ENCODE peak calls at places on chromosomes 5 and 9, in seven cellular contexts. O, K, S, A, U, V and Z are unnamed samples.

GRCh38 chr5:89346573-89346972 is 463.6 kb upstream of the MEF2C start:
- DNase-seq in O (no peak), K (no peak), S (no peak), A (no peak), U (no peak), V (no peak), Z (no peak)

GRCh38 chr5:9851458-9851857 is 221.3 kb upstream of the TAS2R1 start:
- DNase-seq in O (no peak), K (peak; percentile 18), S (peak; percentile 60), A (no peak), U (no peak), V (peak; percentile 8), Z (no peak)

GRCh38 chr5:106956187-106956586 is 714.5 kb downstream of the EFNA5 start:
- DNase-seq in O (no peak), K (no peak), S (no peak), A (no peak), U (no peak), V (no peak), Z (no peak)

GRCh38 chr5:32308951-32309350 is 3.8 kb downstream of the MTMR12 start:
- DNase-seq in O (no peak), K (no peak), S (no peak), A (no peak), U (no peak), V (peak; percentile 11), Z (no peak)

GRCh38 chr5:53944981-53945380 is 365.4 kb downstream of the ARL15 start:
- DNase-seq in O (no peak), K (peak; percentile 23), S (no peak), A (no peak), U (peak; percentile 42), V (no peak), Z (no peak)

GRCh38 chr5:135433626-135434426 is 13.3 kb downstream of the DCANP1 start:
- DNase-seq in O (peak; percentile 21), K (no peak), S (peak; percentile 88), A (no peak), U (peak; percentile 58), V (no peak), Z (no peak)

GRCh38 chr5:71809446-71809845 is 90.4 kb downstream of the CARTPT start:
- DNase-seq in O (no peak), K (no peak), S (no peak), A (no peak), U (no peak), V (no peak), Z (no peak)

GRCh38 chr9:106333487-106333886 is 529.5 kb upstream of the ZNF462 start:
- DNase-seq in O (no peak), K (peak; percentile 27), S (no peak), A (no peak), U (no peak), V (no peak), Z (no peak)

GRCh38 chr9:134851015-134851414 is 29.6 kb upstream of the FCN2 start:
- DNase-seq in O (peak; percentile 24), K (no peak), S (no peak), A (no peak), U (no peak), V (no peak), Z (no peak)

GRCh38 chr5:129063483-129064136 is 30.9 kb upstream of the ISOC1 start:
- DNase-seq in O (no peak), K (no peak), S (no peak), A (no peak), U (no peak), V (no peak), Z (no peak)

GRCh38 chr9:88533951-88534455 is 975 bp upstream of the NXNL2 start:
- DNase-seq in O (peak; percentile 82), K (peak; percentile 88), S (no peak), A (peak; percentile 17), U (no peak), V (no peak), Z (peak; percentile 30)

DNA sequence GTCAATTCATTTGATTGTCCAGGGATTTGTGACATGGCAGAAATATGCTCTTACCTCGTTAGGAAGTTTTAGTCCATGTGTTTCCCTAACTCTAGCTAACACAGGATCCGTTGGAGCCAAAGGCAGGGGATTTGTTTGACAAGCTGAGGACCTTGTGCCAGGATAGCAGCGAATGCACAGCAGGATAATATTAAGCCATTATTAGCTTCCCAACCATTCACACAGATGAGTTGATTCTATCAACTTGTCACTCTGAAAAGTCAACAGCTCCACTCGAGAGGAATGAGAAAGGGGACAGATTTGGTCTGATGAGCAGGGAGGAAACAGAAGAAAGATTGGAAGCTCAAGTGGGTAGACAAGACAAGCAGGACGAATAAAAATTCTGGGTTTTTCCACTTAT is 106.2 kb downstream of the FSTL4 start:
- DNase-seq in O (no peak), K (no peak), S (peak; percentile 29), A (no peak), U (no peak), V (no peak), Z (no peak)
- TF ChIP-seq EP300 in O (no peak), K (no peak), S (no peak), A (no peak), U (no peak), V (no peak), Z (no peak)

DNA sequence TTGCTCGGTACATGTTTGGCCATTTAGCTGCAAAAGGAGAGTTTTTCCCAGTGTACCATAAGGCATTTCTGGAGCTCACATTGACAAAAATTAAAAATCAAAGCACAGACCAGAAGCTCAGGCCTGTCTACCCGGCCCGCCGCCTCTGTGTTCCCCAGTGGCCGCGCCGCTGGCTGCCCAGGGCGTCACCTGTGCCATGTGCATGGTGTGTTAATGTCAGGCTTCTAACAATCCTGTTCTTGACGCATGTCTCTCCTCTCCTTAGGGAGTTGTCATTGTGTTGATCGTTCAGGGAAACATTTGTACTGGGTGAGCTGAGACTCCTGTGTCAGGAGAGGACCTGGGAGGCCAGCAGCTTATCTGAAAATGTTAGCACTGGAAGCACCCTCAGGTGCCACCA is 9.6 kb upstream of the NTNG2 start:
- DNase-seq in O (no peak), K (no peak), S (no peak), A (no peak), U (no peak), V (no peak), Z (no peak)
- TF ChIP-seq EP300 in O (no peak), K (no peak), S (no peak), A (no peak), U (no peak), V (no peak), Z (no peak)

GRCh38 chr5:38212307-38212706 is 46.1 kb upstream of the EGFLAM start:
- DNase-seq in O (no peak), K (no peak), S (no peak), A (no peak), U (no peak), V (no peak), Z (no peak)

GRCh38 chr5:38211354-38211710 is 47.0 kb upstream of the EGFLAM start:
- DNase-seq in O (no peak), K (no peak), S (no peak), A (no peak), U (no peak), V (no peak), Z (no peak)

GRCh38 chr5:38207343-38207742 is 51.0 kb upstream of the EGFLAM start:
- DNase-seq in O (no peak), K (peak; percentile 11), S (no peak), A (no peak), U (peak; percentile 16), V (no peak), Z (no peak)

GRCh38 chr5:38210701-38211353 is 47.5 kb upstream of the EGFLAM start:
- DNase-seq in O (no peak), K (no peak), S (peak; percentile 74), A (no peak), U (no peak), V (no peak), Z (no peak)

DNA sequence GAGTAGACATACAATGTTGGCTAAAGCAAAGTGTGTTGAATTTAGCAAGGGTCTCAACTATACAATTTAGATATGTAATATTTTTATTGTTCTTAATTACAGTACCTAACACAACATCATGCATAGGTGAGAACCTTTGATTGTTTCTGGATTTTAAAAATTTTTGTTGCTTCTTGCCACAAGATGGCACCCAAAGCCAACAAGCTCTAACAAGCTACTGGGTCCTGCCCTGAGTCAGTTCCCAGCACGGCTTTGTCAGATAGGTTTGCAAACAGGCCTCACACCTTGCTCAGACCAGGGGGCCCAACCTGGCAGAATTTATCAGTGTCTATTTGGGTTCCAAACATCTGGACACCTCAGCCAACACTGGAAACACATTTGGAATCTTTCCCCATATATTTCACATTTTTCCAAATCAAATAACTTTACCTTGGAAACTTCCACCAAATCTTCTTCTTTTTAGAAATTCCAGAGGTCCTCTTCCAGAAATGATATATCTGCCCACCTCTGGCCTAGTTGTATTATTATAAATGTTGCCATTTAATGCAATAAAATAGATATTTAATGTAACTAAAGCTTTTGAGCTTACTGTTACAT is 49.5 kb upstream of the EGFLAM start:
- DNase-seq in O (peak; percentile 41), K (peak; percentile 61), S (peak; percentile 60), A (no peak), U (peak; percentile 46), V (no peak), Z (no peak)
- TF ChIP-seq EP300 in O (no peak), K (no peak), S (no peak), A (no peak), U (no peak), V (no peak), Z (no peak)

DNA sequence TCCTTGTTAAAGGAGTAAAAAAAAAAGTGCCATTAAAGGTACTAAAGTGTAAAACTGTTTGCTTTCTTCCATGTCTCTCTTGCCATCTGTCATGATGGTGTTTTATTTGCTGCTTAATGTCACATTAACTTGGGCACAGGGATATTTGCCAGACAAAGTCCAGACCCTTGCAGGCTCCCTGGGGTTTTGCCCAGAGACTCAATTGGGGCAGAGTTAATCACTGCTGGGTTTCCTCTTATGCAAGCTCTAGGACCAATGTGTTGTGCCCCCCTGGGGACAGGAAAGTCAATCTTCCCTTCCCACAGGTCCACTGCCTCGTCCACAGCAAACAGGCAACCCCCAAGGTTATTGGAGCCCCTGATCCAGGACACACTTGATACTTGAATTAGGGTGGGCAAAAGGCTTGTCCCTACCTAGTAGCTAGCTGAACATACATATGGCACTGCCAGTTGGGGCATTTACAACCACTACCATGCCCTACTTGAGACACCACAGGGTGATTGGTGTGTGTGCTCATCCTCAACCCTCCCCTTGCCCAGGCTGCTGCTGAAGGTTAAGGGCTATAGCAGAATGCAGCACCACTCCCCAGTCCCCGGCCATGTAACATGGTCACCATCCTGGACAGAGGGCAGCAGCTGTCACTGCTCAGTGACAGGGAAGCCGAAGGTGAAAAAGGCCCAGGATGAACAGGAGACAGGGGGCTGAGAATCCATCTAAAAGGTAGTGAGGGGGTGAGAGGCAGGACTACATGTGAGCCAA is 274.1 kb upstream of the SGCD start:
- DNase-seq in O (no peak), K (no peak), S (no peak), A (no peak), U (no peak), V (no peak), Z (no peak)
- TF ChIP-seq EP300 in O (no peak), K (no peak), S (no peak), A (no peak), U (no peak), V (no peak), Z (no peak)